ENCODE peak calls at places on chromosomes 1 and 21, in eight cellular contexts. One of them, this sample, is unnamed. For H4K20me1, the result is how much of the 10 kb centered on the place peaks cover.

GRCh38 chr1:62436039-62436465 is 797 bp upstream of the USP1 start:
- DNase-seq in IMR-90: no peak
- DNase-seq in H9: no peak
- DNase-seq in H1: no peak
- DNase-seq in astrocyte: no peak
- DNase-seq in PC-3: no peak
- DNase-seq in fibroblast of lung: no peak
- DNase-seq in MM.1S: no peak
- DNase-seq in this sample: peak

GRCh38 chr1:241413386-241413785 is 56.4 kb upstream of the RGS7 start:
- DNase-seq in IMR-90: peak
- DNase-seq in H9: no peak
- DNase-seq in H1: no peak
- DNase-seq in astrocyte: peak
- DNase-seq in PC-3: peak
- DNase-seq in fibroblast of lung: peak
- DNase-seq in MM.1S: no peak
- DNase-seq in this sample: peak

GRCh38 chr1:157140068-157140588 is 1.9 kb upstream of the ETV3 start:
- DNase-seq in IMR-90: no peak
- DNase-seq in H9: no peak
- DNase-seq in H1: no peak
- DNase-seq in astrocyte: no peak
- DNase-seq in PC-3: no peak
- DNase-seq in fibroblast of lung: no peak
- DNase-seq in MM.1S: no peak
- DNase-seq in this sample: peak

GRCh38 chr1:97489834-97490233 is 431.0 kb downstream of the DPYD start:
- DNase-seq in IMR-90: peak
- DNase-seq in H9: no peak
- DNase-seq in H1: no peak
- DNase-seq in astrocyte: peak
- DNase-seq in PC-3: peak
- DNase-seq in fibroblast of lung: peak
- DNase-seq in MM.1S: no peak
- DNase-seq in this sample: peak

GRCh38 chr21:16330340-16331319 is 600.8 kb downstream of the USP25 start:
- DNase-seq in IMR-90: peak
- DNase-seq in H9: no peak
- DNase-seq in H1: no peak
- DNase-seq in astrocyte: peak
- DNase-seq in PC-3: peak
- DNase-seq in fibroblast of lung: peak
- DNase-seq in MM.1S: peak
- DNase-seq in this sample: peak

GRCh38 chr1:76013209-76013581 is 61.4 kb upstream of the ST6GALNAC3 start:
- DNase-seq in IMR-90: no peak
- DNase-seq in H9: no peak
- DNase-seq in H1: no peak
- DNase-seq in astrocyte: no peak
- DNase-seq in PC-3: no peak
- DNase-seq in fibroblast of lung: no peak
- DNase-seq in MM.1S: no peak
- DNase-seq in this sample: no peak

GRCh38 chr1:203351037-203351625 is at the start of gene FMOD:
- DNase-seq in IMR-90: peak
- DNase-seq in H9: peak
- DNase-seq in H1: no peak
- DNase-seq in astrocyte: peak
- DNase-seq in PC-3: no peak
- DNase-seq in fibroblast of lung: peak
- DNase-seq in MM.1S: no peak
- DNase-seq in this sample: peak

GRCh38 chr1:7104053-7104738 is 318.9 kb downstream of the CAMTA1 start:
- DNase-seq in IMR-90: no peak
- DNase-seq in H9: no peak
- DNase-seq in H1: no peak
- DNase-seq in astrocyte: no peak
- DNase-seq in PC-3: no peak
- DNase-seq in fibroblast of lung: no peak
- DNase-seq in MM.1S: no peak
- DNase-seq in this sample: peak

GRCh38 chr1:29894311-29894710 is 658.0 kb downstream of the PTPRU start:
- DNase-seq in IMR-90: no peak
- DNase-seq in H9: no peak
- DNase-seq in H1: no peak
- DNase-seq in astrocyte: no peak
- DNase-seq in PC-3: no peak
- DNase-seq in fibroblast of lung: no peak
- DNase-seq in MM.1S: no peak
- DNase-seq in this sample: no peak

GRCh38 chr21:37474342-37474741 is 107.8 kb downstream of the DYRK1A start:
- DNase-seq in IMR-90: no peak
- DNase-seq in H9: no peak
- DNase-seq in H1: no peak
- DNase-seq in astrocyte: no peak
- DNase-seq in PC-3: no peak
- DNase-seq in fibroblast of lung: no peak
- DNase-seq in MM.1S: no peak
- DNase-seq in this sample: no peak

GRCh38 chr21:37467082-37467481 is 100.5 kb downstream of the DYRK1A start:
- DNase-seq in IMR-90: no peak
- DNase-seq in H9: no peak
- DNase-seq in H1: no peak
- DNase-seq in astrocyte: no peak
- DNase-seq in PC-3: no peak
- DNase-seq in fibroblast of lung: no peak
- DNase-seq in MM.1S: no peak
- DNase-seq in this sample: no peak

GRCh38 chr21:37469441-37469840 is 102.9 kb downstream of the DYRK1A start:
- DNase-seq in IMR-90: no peak
- DNase-seq in H9: no peak
- DNase-seq in H1: no peak
- DNase-seq in astrocyte: no peak
- DNase-seq in PC-3: no peak
- DNase-seq in fibroblast of lung: no peak
- DNase-seq in MM.1S: no peak
- DNase-seq in this sample: no peak

GRCh38 chr21:37475186-37475868 is 108.8 kb downstream of the DYRK1A start:
- DNase-seq in IMR-90: no peak
- DNase-seq in H9: no peak
- DNase-seq in H1: no peak
- DNase-seq in astrocyte: no peak
- DNase-seq in PC-3: no peak
- DNase-seq in fibroblast of lung: no peak
- DNase-seq in MM.1S: no peak
- DNase-seq in this sample: no peak

DNA sequence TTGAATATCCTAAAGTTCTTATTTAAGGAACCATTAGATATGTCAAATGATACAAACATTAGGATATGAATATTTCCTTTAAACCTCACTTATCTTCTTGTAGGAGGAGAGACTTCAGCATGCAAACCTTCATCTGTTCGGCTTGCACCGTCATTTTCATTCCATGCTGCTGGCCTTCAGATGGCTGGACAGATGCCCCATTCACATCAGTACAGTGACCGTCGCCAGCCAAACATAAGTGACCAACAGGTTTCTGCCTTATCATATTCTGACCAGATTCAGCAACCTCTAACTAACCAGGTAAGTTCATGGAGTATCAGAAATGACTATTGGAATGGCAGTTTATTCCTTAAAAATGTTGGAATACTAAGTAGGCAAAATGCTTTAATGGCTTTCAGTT is 106.0 kb downstream of the DYRK1A start:
- DNase-seq in IMR-90: no peak
- DNase-seq in H9: no peak
- DNase-seq in H1: no peak
- DNase-seq in astrocyte: no peak
- DNase-seq in PC-3: no peak
- DNase-seq in fibroblast of lung: no peak
- DNase-seq in MM.1S: no peak
- DNase-seq in this sample: no peak
- H4K20me1 ChIP-seq in IMR-90: half or more
- H4K20me1 ChIP-seq in H9: under half
- H4K20me1 ChIP-seq in H1: under half
- H4K20me1 ChIP-seq in astrocyte: half or more
- H4K20me1 ChIP-seq in PC-3: under half
- H4K20me1 ChIP-seq in fibroblast of lung: under half
- H4K20me1 ChIP-seq in MM.1S: under half
- H4K20me1 ChIP-seq in this sample: under half

DNA sequence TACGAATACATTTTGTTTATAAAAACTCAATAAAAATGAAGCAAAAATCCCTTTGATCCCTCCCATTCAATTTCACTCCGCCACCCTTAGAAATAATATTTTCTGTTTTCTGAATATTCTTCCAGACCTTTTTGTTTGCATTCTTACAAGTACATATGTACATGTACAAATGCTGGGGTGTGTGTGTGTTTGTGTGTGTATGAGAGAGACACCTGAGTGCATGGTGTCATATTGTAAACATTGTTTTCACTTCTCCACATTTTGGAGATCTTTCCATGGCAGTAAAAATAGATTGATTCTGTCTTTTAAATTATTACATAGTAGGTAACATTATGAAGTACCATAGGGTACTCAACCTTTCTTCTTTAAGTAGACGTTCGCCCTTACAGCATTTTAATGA is 1.2 kb upstream of the MPC2 start:
- DNase-seq in IMR-90: no peak
- DNase-seq in H9: no peak
- DNase-seq in H1: no peak
- DNase-seq in astrocyte: no peak
- DNase-seq in PC-3: peak
- DNase-seq in fibroblast of lung: no peak
- DNase-seq in MM.1S: no peak
- DNase-seq in this sample: no peak
- H3K9ac ChIP-seq in IMR-90: peak
- H3K9ac ChIP-seq in H9: peak
- H3K9ac ChIP-seq in H1: no peak
- H3K9ac ChIP-seq in astrocyte: peak
- H3K9ac ChIP-seq in PC-3: peak
- H3K9ac ChIP-seq in fibroblast of lung: no peak
- H3K9ac ChIP-seq in MM.1S: peak
- H3K9ac ChIP-seq in this sample: peak

DNA sequence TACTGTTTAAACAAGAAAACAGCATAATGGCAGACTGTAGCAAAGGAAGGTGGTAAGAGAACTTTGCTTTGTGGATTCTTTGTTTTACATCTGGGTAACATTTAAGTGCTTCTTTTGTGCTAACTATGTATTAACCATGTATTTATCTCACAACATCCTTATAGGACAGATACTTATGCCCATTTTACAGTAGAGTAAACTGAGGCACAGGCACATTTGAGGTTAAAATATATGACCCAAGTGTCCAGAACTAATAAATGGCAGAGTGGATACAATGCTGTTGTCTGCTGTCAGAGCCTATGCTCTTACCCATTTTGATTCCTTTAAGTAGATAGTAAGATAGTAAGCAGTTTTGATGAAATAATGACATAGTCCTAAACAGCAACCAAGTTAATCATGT is 7.3 kb downstream of the CAPZA1 start:
- DNase-seq in IMR-90: no peak
- DNase-seq in H9: no peak
- DNase-seq in H1: no peak
- DNase-seq in astrocyte: no peak
- DNase-seq in PC-3: no peak
- DNase-seq in fibroblast of lung: no peak
- DNase-seq in MM.1S: no peak
- DNase-seq in this sample: no peak
- H4K20me1 ChIP-seq in IMR-90: half or more
- H4K20me1 ChIP-seq in H9: under half
- H4K20me1 ChIP-seq in H1: under half
- H4K20me1 ChIP-seq in astrocyte: half or more
- H4K20me1 ChIP-seq in PC-3: half or more
- H4K20me1 ChIP-seq in fibroblast of lung: under half
- H4K20me1 ChIP-seq in MM.1S: under half
- H4K20me1 ChIP-seq in this sample: half or more

GRCh38 chr1:112391603-112391940 is 4.4 kb upstream of the CTTNBP2NL start:
- DNase-seq in IMR-90: no peak
- DNase-seq in H9: no peak
- DNase-seq in H1: no peak
- DNase-seq in astrocyte: no peak
- DNase-seq in PC-3: no peak
- DNase-seq in fibroblast of lung: no peak
- DNase-seq in MM.1S: no peak
- DNase-seq in this sample: no peak

GRCh38 chr1:112389689-112390088 is 6.3 kb upstream of the CTTNBP2NL start:
- DNase-seq in IMR-90: no peak
- DNase-seq in H9: no peak
- DNase-seq in H1: no peak
- DNase-seq in astrocyte: no peak
- DNase-seq in PC-3: no peak
- DNase-seq in fibroblast of lung: peak
- DNase-seq in MM.1S: no peak
- DNase-seq in this sample: peak

GRCh38 chr1:112388436-112388835 is 7.6 kb upstream of the CTTNBP2NL start:
- DNase-seq in IMR-90: peak
- DNase-seq in H9: no peak
- DNase-seq in H1: no peak
- DNase-seq in astrocyte: peak
- DNase-seq in PC-3: no peak
- DNase-seq in fibroblast of lung: peak
- DNase-seq in MM.1S: no peak
- DNase-seq in this sample: peak

GRCh38 chr1:112393634-112393976 is 2.4 kb upstream of the CTTNBP2NL start:
- DNase-seq in IMR-90: no peak
- DNase-seq in H9: no peak
- DNase-seq in H1: no peak
- DNase-seq in astrocyte: no peak
- DNase-seq in PC-3: peak
- DNase-seq in fibroblast of lung: peak
- DNase-seq in MM.1S: no peak
- DNase-seq in this sample: peak

DNA sequence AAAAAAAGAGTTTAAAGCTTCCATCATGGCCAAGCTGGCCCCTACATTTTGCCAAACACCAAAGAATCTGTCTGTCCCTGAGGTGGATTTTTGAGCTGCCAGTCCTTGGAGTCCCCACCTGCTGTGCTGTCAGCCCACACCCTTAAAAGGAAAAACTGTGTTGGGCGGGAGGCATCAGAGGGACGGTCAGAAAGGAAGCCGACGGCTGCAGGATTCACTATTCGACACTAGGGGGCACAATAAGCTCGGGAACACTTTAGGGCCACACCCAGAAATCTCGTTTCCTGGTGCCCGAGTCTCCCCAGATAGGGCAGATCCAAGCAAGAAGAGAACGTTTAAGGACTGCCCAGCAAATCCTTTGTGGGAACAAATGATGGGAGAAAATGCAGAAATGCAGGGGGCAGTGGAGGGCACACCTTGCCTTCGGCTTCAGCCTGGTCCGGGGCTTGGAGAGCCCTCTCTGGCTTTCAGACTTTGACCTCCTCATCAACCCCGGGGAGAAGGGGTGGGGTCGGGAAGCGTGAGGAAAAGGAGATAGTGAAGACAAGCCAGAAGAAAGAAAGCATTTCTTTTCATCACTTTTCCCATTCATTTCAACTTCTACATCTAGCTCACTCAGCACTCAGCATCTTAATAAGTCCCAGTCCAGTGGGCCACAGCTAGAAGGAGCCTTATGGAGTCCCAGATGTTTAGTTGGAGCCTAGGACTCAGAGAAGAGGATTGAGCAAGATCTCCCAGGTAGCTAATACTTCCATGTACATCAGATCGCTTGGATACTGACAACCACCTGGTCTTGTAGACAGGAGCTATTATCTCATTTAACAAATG is 5.0 kb upstream of the CTTNBP2NL start:
- DNase-seq in IMR-90: peak
- DNase-seq in H9: peak
- DNase-seq in H1: peak
- DNase-seq in astrocyte: peak
- DNase-seq in PC-3: peak
- DNase-seq in fibroblast of lung: peak
- DNase-seq in MM.1S: peak
- DNase-seq in this sample: peak
- H3K9ac ChIP-seq in IMR-90: peak
- H3K9ac ChIP-seq in H9: no peak
- H3K9ac ChIP-seq in H1: no peak
- H3K9ac ChIP-seq in astrocyte: peak
- H3K9ac ChIP-seq in PC-3: peak
- H3K9ac ChIP-seq in fibroblast of lung: no peak
- H3K9ac ChIP-seq in MM.1S: no peak
- H3K9ac ChIP-seq in this sample: peak

This sample was measured in GM23248.